ENCODE peak calls at places on chromosomes 4 and X, in four cellular contexts. Q, O, Y and K are unnamed samples.

GRCh38 chr4:158020175-158020574 is 152.7 kb downstream of the GASK1B start:
- DNase-seq in Y (no peak), O (no peak), Q (no peak), K (peak)

GRCh38 chr4:67393699-67394281 is 151.5 kb downstream of the CENPC start:
- DNase-seq in Q (no peak), Y (no peak), O (peak), K (peak)

GRCh38 chr4:19224820-19225219 is 1026.9 kb upstream of the SLIT2 start:
- DNase-seq in O (peak), Y (no peak), Q (no peak), K (no peak)

GRCh38 chr4:118033148-118034060 is 882 bp upstream of the NDST3 start:
- DNase-seq in Y (no peak), O (no peak), Q (peak), K (no peak)

GRCh38 chrX:22650691-22651090 is 349.1 kb upstream of the DDX53 start:
- DNase-seq in Q (no peak), Y (no peak), O (no peak), K (no peak)

GRCh38 chr4:6909113-6909969 is at the start of gene TBC1D14:
- DNase-seq in Y (no peak), Q (peak), O (peak), K (peak)

GRCh38 chr4:2261110-2261852 is 628 bp downstream of the MXD4 start:
- DNase-seq in Q (peak), Y (no peak), O (peak), K (no peak)

GRCh38 chr4:182975806-182976205 is 58.6 kb upstream of the DCTD start:
- DNase-seq in Y (peak), Q (no peak), O (peak), K (no peak)

GRCh38 chrX:11254417-11255109 is 38.6 kb upstream of the AMELX start:
- DNase-seq in Y (no peak), Q (no peak), O (peak), K (no peak)

GRCh38 chrX:47230136-47230868 is 2.5 kb upstream of the USP11 start:
- DNase-seq in Y (no peak), Q (no peak), O (no peak), K (no peak)

GRCh38 chr4:110193822-110194761 is 4.3 kb downstream of the ELOVL6 start:
- DNase-seq in Q (peak), O (peak), Y (peak), K (peak)

GRCh38 chr4:126850286-126850685 is 782.5 kb upstream of the INTU start:
- DNase-seq in Q (no peak), O (peak), Y (no peak), K (no peak)

GRCh38 chr4:155759372-155760252 is 791 bp downstream of the GUCY1B1 start:
- DNase-seq in O (peak), Y (no peak), Q (peak), K (no peak)

GRCh38 chrX:39755152-39756032 is 342.4 kb downstream of the BCOR start:
- DNase-seq in Y (no peak), O (peak), Q (no peak), K (peak)

GRCh38 chrX:20680998-20681397 is 414.3 kb upstream of the RPS6KA3 start:
- DNase-seq in O (no peak), Y (no peak), Q (no peak), K (no peak)

GRCh38 chr4:59094505-59094904 is 1984.3 kb upstream of the IGFBP7 start:
- DNase-seq in Q (no peak), O (no peak), Y (no peak), K (no peak)

GRCh38 chr4:148790246-148790645 is 348.0 kb upstream of the NR3C2 start:
- DNase-seq in Q (no peak), Y (no peak), O (no peak), K (no peak)

GRCh38 chrX:101774340-101774739 is 114.7 kb upstream of the ARMCX2 start:
- DNase-seq in Q (no peak), Y (peak), O (no peak), K (no peak)

GRCh38 chr4:147594107-147594506 is 23.1 kb upstream of the TMEM184C start:
- DNase-seq in O (no peak), Y (no peak), Q (no peak), K (no peak)

GRCh38 chr4:101346312-101346561 is 1.1 kb downstream of the PPP3CA start:
- DNase-seq in Y (no peak), Q (no peak), O (no peak), K (peak)

GRCh38 chr4:41196633-41197332 is 17.6 kb downstream of the APBB2 start:
- DNase-seq in Y (no peak), O (no peak), Q (no peak), K (no peak)

GRCh38 chrX:48540015-48540350 is 469 bp downstream of the TBC1D25 start:
- DNase-seq in Q (peak), O (no peak), Y (no peak), K (peak)

GRCh38 chrX:67555578-67556203 is 11.9 kb downstream of the AR start:
- DNase-seq in Y (no peak), Q (peak), O (peak), K (peak)

GRCh38 chr4:67167849-67168248 is 377.5 kb downstream of the CENPC start:
- DNase-seq in Y (no peak), Q (no peak), O (no peak), K (no peak)

GRCh38 chrX:1484638-1485019 is 31.9 kb upstream of the ASMTL start:
- DNase-seq in Q (no peak), O (no peak), Y (no peak), K (no peak)

GRCh38 chr4:110138546-110138945 is 59.9 kb downstream of the ELOVL6 start:
- DNase-seq in Y (no peak), O (peak), Q (no peak), K (no peak)

GRCh38 chr4:174464949-174465348 is 57.3 kb downstream of the HPGD start:
- DNase-seq in Y (no peak), O (no peak), Q (no peak), K (no peak)

GRCh38 chr4:1039493-1040343 is 28.3 kb downstream of the FGFRL1 start:
- DNase-seq in Q (peak), O (peak), Y (no peak), K (no peak)

GRCh38 chr4:6226506-6226905 is 26.2 kb upstream of the JAKMIP1 start:
- DNase-seq in Y (no peak), O (no peak), Q (no peak), K (no peak)

GRCh38 chrX:54494970-54495813 is 842 bp downstream of the FGD1 start:
- DNase-seq in Q (peak), Y (no peak), O (no peak), K (no peak)

GRCh38 chrX:46803140-46803539 is 33.7 kb upstream of the RP2 start:
- DNase-seq in Q (peak), O (peak), Y (no peak), K (peak)

GRCh38 chrX:130079824-130080406 is 30.4 kb downstream of the ELF4 start:
- DNase-seq in Y (no peak), Q (peak), O (peak), K (peak)

GRCh38 chr4:7909966-7910720 is 29.5 kb downstream of the AFAP1 start:
- DNase-seq in Y (no peak), O (no peak), Q (no peak), K (no peak)

GRCh38 chr4:101256222-101256621 is 91.1 kb downstream of the PPP3CA start:
- DNase-seq in Y (no peak), Q (no peak), O (no peak), K (peak)

GRCh38 chr4:15562623-15563022 is 92.5 kb downstream of the FBXL5 start:
- DNase-seq in O (no peak), Q (no peak), Y (no peak), K (no peak)

DNA sequence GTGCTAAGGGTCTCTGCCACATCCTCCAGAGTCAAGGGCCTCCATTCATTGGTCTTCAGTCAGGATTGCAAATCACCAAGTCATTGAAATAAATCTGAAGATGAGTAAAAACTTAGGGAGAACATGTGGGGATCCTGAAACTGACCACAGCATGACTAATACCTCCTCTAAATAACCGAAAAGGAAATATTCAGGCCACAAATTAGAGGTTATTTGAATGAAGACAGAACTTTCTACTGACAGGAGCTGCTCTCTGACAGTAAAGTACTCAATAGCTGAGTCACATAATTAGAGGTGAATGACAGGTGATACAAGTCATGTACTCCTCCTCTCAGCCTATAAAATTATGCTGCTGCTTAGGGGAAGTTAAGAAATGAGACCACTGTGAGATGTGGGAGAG is 240.2 kb upstream of the F9 start:
- DNase-seq in O (no peak), Q (no peak), Y (peak), K (no peak)
- TF ChIP-seq ATF3 in O (no peak), Q (no peak), Y (no peak), K (no peak)

GRCh38 chrX:119393144-119393543 is 6.0 kb upstream of the SLC25A43 start:
- DNase-seq in Y (no peak), Q (no peak), O (no peak), K (no peak)

GRCh38 chrX:119389854-119390501 is 9.2 kb upstream of the SLC25A43 start:
- DNase-seq in Y (no peak), Q (peak), O (peak), K (peak)

GRCh38 chrX:119389214-119389613 is 9.9 kb upstream of the SLC25A43 start:
- DNase-seq in Q (no peak), Y (no peak), O (no peak), K (peak)

DNA sequence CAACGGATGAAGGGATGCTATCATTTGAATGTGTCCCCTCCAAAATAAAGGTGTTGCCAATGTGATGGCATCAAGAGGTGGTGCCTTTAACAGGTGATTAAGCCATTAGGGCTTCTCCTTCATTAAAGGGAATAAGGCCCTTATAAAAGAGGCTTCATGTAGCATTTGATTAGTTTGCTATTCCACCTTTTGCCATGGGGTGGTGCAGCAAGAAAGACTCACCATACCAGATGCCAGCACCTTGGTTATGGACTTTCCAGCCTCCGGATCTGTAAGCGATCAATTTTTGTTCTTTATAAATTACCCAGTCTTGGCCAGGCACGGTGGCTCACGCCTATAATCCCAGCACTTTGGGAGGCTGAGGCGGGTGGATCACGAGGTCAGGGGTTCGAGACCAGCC is 7.9 kb upstream of the SLC25A43 start:
- DNase-seq in Y (no peak), O (peak), Q (no peak), K (peak)
- TF ChIP-seq CREM in Y (no peak), O (no peak), Q (no peak), K (no peak)

GRCh38 chr4:184792950-184793555 is 32.7 kb downstream of the ACSL1 start:
- DNase-seq in Y (no peak), O (peak), Q (no peak), K (peak)
- TF ChIP-seq ESRRA in Y (no peak), O (no peak), Q (no peak), K (no peak)

DNA sequence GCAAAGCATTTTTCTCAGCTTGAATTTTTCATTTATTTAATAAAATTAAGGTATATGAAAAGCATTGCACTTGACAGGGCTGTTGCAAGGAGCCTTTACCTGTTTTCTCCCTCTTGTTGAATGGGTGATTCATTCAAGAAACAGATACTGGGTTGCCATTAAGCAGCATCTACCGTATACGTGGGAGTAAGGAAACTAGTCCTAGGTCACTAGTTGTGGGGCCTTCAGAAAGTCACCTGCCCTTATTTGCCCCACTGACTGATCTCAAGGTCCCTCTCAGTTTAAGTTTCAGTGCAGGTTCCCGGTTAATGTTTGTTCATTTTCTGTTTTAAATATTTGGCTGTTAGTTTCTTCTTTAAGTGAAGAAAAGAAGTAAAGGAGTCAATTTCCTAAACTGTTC is 34.0 kb downstream of the LHFPL1 start:
- DNase-seq in Y (no peak), O (no peak), Q (no peak), K (no peak)
- TF ChIP-seq ATF3 in Y (no peak), O (no peak), Q (no peak), K (no peak)